ENCODE peak calls at places on chromosomes 6 and 20, in four cellular contexts. C is dorsolateral prefrontal cortex, P is AG20443, I is GM06990. N is an unnamed sample.

GRCh38 chr6:39143238-39143930 is 28.4 kb upstream of the SAYSD1 start:
- DNase-seq in C (no peak), P (no peak), I (no peak), N (no peak)

GRCh38 chr6:111711476-111711875 is 105.8 kb upstream of the TRAF3IP2 start:
- DNase-seq in I (no peak), P (peak), C (peak), N (peak)

GRCh38 chr6:126143650-126144260 is 157.4 kb downstream of the TRMT11 start:
- DNase-seq in I (no peak), P (no peak), C (no peak), N (no peak)

GRCh38 chr6:104201557-104201956 is 658.2 kb downstream of the HACE1 start:
- DNase-seq in I (no peak), C (no peak), P (no peak), N (no peak)

GRCh38 chr20:38986663-38987062 is 24.5 kb downstream of the DHX35 start:
- DNase-seq in P (no peak), I (peak), C (no peak), N (no peak)

GRCh38 chr6:106924699-106925523 is 49.6 kb downstream of the CD24 start:
- DNase-seq in C (no peak), P (no peak), I (no peak), N (no peak)

GRCh38 chr20:308427-309038 is 11.2 kb downstream of the ZCCHC3 start:
- DNase-seq in I (no peak), P (no peak), C (no peak), N (no peak)

GRCh38 chr20:49448917-49449316 is 33.6 kb downstream of the KCNB1 start:
- DNase-seq in P (no peak), I (no peak), C (no peak), N (no peak)

GRCh38 chr6:148814082-148814790 is 67.4 kb downstream of the UST start:
- DNase-seq in C (no peak), I (no peak), P (peak), N (no peak)

GRCh38 chr6:34610819-34611477 is 54.8 kb upstream of the SPDEF start:
- DNase-seq in I (no peak), P (peak), C (no peak), N (no peak)

GRCh38 chr6:136526937-136527336 is 23.3 kb downstream of the MAP7 start:
- DNase-seq in C (no peak), I (no peak), P (no peak), N (no peak)

GRCh38 chr20:19756756-19757486 is 1.1 kb upstream of the RIN2 start:
- DNase-seq in C (no peak), P (no peak), I (no peak), N (no peak)

GRCh38 chr20:50270569-50270968 is 79.9 kb downstream of the CEBPB start:
- DNase-seq in P (no peak), I (no peak), C (peak), N (no peak)

GRCh38 chr6:35557239-35557638 is 44.5 kb upstream of the TULP1 start:
- DNase-seq in C (no peak), I (no peak), P (no peak), N (no peak)

GRCh38 chr6:80143312-80143960 is 37.0 kb downstream of the BCKDHB start:
- DNase-seq in P (peak), C (no peak), I (no peak), N (no peak)

GRCh38 chr6:33632603-33633039 is 11.5 kb downstream of the ITPR3 start:
- DNase-seq in I (peak), C (peak), P (peak), N (no peak)

GRCh38 chr20:44693625-44694024 is 21.5 kb upstream of the CCN5 start:
- DNase-seq in C (no peak), P (no peak), I (no peak), N (no peak)